ENCODE peak calls at places on chromosomes 5 and 9, in seven cellular contexts. W is epithelial cell of esophagus, F is HCT116, S is AG10803, U is IMR-90, G is GM06990, L is brain microvascular endothelial cell. X is an unnamed sample.
A peak's percentile ranks its signal among the peaks of the same experiment; 100 is the strongest.

GRCh38 chr5:9198399-9198798 is 347.5 kb downstream of the SEMA5A start:
- DNase-seq in S (peak; percentile 15), G (no peak), U (peak; percentile 59), F (no peak), W (peak; percentile 21), L (peak; percentile 35), X (no peak)

GRCh38 chr9:129290606-129291005 is 112.5 kb upstream of the IER5L start:
- DNase-seq in L (no peak), S (no peak), F (no peak), G (no peak), U (no peak), W (no peak), X (no peak)

GRCh38 chr9:35905912-35906679 is at the start of gene HRCT1:
- DNase-seq in S (peak; percentile 95), G (no peak), W (peak; percentile 97), F (peak; percentile 74), L (peak; percentile 92), U (peak; percentile 94), X (peak; percentile 95)

GRCh38 chr9:29439961-29440360 is 1866.7 kb upstream of the C9orf72 start:
- DNase-seq in S (no peak), W (peak; percentile 58), U (no peak), F (peak; percentile 24), L (no peak), G (no peak), X (no peak)

GRCh38 chr9:125985998-125986655 is 239.0 kb downstream of the PBX3 start:
- DNase-seq in W (no peak), F (no peak), S (no peak), G (no peak), U (no peak), L (no peak), X (no peak)

GRCh38 chr9:133842721-133843227 is 104.6 kb upstream of the SARDH start:
- DNase-seq in S (no peak), W (no peak), G (no peak), U (no peak), L (no peak), F (no peak), X (no peak)

GRCh38 chr5:145936401-145937131 is at the start of gene SH3RF2:
- DNase-seq in L (peak; percentile 85), F (peak; percentile 85), U (peak; percentile 73), W (peak; percentile 87), G (no peak), S (peak; percentile 55), X (no peak)

GRCh38 chr5:34743878-34744277 is 87.8 kb downstream of the RAI14 start:
- DNase-seq in U (peak; percentile 96), L (peak; percentile 97), G (no peak), W (peak; percentile 43), S (peak; percentile 98), F (no peak), X (peak; percentile 82)

GRCh38 chr5:132824426-132824825 is 6.0 kb downstream of the SHROOM1 start:
- DNase-seq in S (no peak), L (no peak), U (no peak), F (no peak), G (no peak), W (no peak), X (no peak)

GRCh38 chr9:94921072-94921471 is 194.6 kb downstream of the AOPEP start:
- DNase-seq in F (no peak), W (peak; percentile 76), U (peak; percentile 73), L (peak; percentile 74), S (peak; percentile 88), G (no peak), X (peak; percentile 53)

GRCh38 chr5:6634327-6634713 is 1.1 kb downstream of the SRD5A1 start:
- DNase-seq in G (peak; percentile 12), S (peak; percentile 12), F (no peak), L (no peak), W (no peak), U (no peak), X (no peak)
- H3K4me3 ChIP-seq in G (peak overlapping the region; percentile 97), S (peak overlapping the region; percentile 93), F (peak overlapping the region; percentile 96), L (peak overlapping the region; percentile 71), W (peak overlapping the region; percentile 97), U (peak overlapping the region; percentile 89), X (no peak overlapping the region)

DNA sequence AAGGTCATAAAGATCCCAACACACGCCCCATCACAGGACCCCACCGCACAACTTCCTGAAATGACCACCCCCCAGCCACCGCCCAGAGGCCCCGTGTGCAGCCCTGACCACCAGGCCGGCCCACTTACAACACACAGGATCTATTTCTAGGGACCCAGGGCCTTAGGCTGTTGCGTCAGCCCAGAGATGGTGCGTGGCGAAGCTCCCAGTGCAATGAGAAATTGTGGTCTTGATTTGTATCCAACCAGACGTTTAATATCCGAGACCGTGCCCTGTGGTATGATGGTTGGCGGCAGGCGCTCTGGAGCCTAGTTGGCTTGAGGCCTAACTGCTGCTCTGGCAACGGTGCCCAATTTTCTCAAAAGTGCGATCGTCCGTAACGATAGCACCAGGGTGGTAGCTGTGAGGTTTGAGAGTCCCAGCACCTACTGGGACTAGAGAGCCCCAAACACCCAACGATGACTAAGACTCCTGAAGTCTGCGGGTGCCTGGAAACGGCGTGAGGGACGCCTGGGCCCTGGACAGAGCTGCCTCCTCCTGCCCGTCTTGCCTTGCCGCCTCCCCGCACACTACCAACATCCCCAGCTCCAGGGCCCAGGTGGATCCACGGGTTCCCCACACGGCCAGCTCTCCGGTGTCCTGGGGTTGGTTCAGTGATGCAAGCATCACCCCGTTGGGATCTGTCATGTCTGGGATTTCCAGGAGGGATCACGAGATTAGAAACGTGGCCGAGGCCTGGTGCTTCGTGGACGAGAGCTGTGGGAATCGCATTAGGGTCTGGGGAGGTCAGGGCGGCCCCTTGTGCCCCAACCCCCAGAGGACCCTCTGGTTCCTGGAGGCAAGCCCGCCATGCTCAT is 32.4 kb upstream of the SLC6A19 start:
- DNase-seq in W (no peak), L (no peak), G (no peak), U (no peak), S (no peak), F (no peak), X (no peak)
- H3K4me3 ChIP-seq in W (no peak overlapping the region), L (no peak overlapping the region), G (no peak overlapping the region), U (no peak overlapping the region), S (no peak overlapping the region), F (no peak overlapping the region), X (no peak overlapping the region)

DNA sequence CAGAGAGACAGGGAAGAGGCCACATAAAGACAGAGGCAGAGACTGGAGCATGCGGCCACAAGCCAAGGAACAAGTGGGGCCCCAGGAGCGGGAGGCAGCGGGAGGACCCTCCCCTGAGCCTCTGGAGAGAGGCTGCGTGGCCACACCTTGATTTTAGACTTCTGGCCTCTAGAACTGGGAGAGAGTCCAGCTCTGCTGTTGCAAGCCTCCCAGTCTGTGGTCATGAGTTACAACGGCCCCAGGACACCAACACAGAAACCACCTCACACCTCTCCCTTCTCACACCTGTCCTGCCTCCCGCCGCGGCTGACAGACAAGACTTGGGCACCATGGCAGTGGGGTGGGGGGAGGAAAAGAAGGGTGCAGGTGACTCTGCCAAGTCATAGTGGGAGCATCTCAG is 2.2 kb downstream of the INPP5E start:
- DNase-seq in W (peak; percentile 33), F (no peak), L (no peak), S (peak; percentile 57), G (no peak), U (peak; percentile 34), X (no peak)
- H3K4me3 ChIP-seq in W (peak overlapping the region; percentile 65), F (no peak overlapping the region), L (peak overlapping the region; percentile 67), S (peak overlapping the region; percentile 71), G (peak overlapping the region; percentile 79), U (peak overlapping the region; percentile 18), X (no peak overlapping the region)

GRCh38 chr5:177356756-177357458 is 817 bp upstream of the RGS14 start:
- DNase-seq in F (no peak), G (no peak), W (no peak), S (no peak), U (no peak), L (no peak), X (peak; percentile 54)

GRCh38 chr5:177359860-177360259 is 2.1 kb downstream of the RGS14 start:
- DNase-seq in F (no peak), W (no peak), U (no peak), L (no peak), S (no peak), G (no peak), X (no peak)

GRCh38 chr5:177359451-177359851 is 1.7 kb downstream of the RGS14 start:
- DNase-seq in S (no peak), W (no peak), F (no peak), G (no peak), L (no peak), U (no peak), X (no peak)

GRCh38 chr5:177357459-177358332 is at the start of gene RGS14:
- DNase-seq in S (peak; percentile 32), F (no peak), U (peak; percentile 47), W (peak; percentile 51), G (peak; percentile 80), L (peak; percentile 36), X (peak; percentile 53)

GRCh38 chr5:177358333-177358939 is 712 bp downstream of the RGS14 start:
- DNase-seq in W (no peak), F (no peak), L (no peak), G (no peak), S (no peak), U (no peak), X (no peak)
- H3K4me3 ChIP-seq in W (no peak overlapping the region), F (no peak overlapping the region), L (no peak overlapping the region), G (peak overlapping the region; percentile 86), S (no peak overlapping the region), U (no peak overlapping the region), X (no peak overlapping the region)

GRCh38 chr5:171630047-171630669 is 155.5 kb upstream of the SMIM23 start:
- DNase-seq in S (peak; percentile 16), U (peak; percentile 52), F (peak; percentile 41), W (peak; percentile 66), L (peak; percentile 54), G (no peak), X (peak; percentile 11)
- H3K4me3 ChIP-seq in S (no peak overlapping the region), U (no peak overlapping the region), F (peak overlapping the region; percentile 17), W (no peak overlapping the region), L (peak overlapping the region; percentile 27), G (no peak overlapping the region), X (no peak overlapping the region)

GRCh38 chr5:14153071-14153864 is 10.1 kb downstream of the TRIO start:
- DNase-seq in S (no peak), W (no peak), G (no peak), L (no peak), U (no peak), F (no peak), X (peak; percentile 87)

GRCh38 chr5:14156611-14157493 is 13.7 kb downstream of the TRIO start:
- DNase-seq in W (peak; percentile 96), U (peak; percentile 99), S (peak; percentile 96), G (peak; percentile 59), F (peak; percentile 32), L (peak; percentile 97), X (peak; percentile 79)

GRCh38 chr5:14155075-14155474 is 11.9 kb downstream of the TRIO start:
- DNase-seq in G (peak; percentile 61), U (no peak), S (no peak), F (no peak), W (no peak), L (no peak), X (peak; percentile 68)

GRCh38 chr5:14155730-14156129 is 12.6 kb downstream of the TRIO start:
- DNase-seq in S (no peak), U (no peak), W (no peak), G (no peak), F (no peak), L (no peak), X (no peak)

GRCh38 chr5:14153932-14154646 is 10.9 kb downstream of the TRIO start:
- DNase-seq in F (no peak), G (no peak), S (peak; percentile 79), L (peak; percentile 82), W (peak; percentile 62), U (peak; percentile 83), X (no peak)
- H3K4me3 ChIP-seq in F (no peak overlapping the region), G (peak overlapping the region; percentile 34), S (peak overlapping the region; percentile 39), L (peak overlapping the region; percentile 22), W (no peak overlapping the region), U (no peak overlapping the region), X (no peak overlapping the region)

GRCh38 chr9:71608825-71609452 is 159.4 kb downstream of the CEMIP2 start:
- DNase-seq in U (peak; percentile 19), L (peak; percentile 8), F (no peak), W (no peak), G (no peak), S (no peak), X (peak; percentile 85)
- H3K4me3 ChIP-seq in U (no peak overlapping the region), L (no peak overlapping the region), F (no peak overlapping the region), W (no peak overlapping the region), G (no peak overlapping the region), S (no peak overlapping the region), X (no peak overlapping the region)

X was measured in trophoblast cell.